ENCODE peak calls at places on chromosomes 12 and 14, in five cellular contexts. One of them, this sample, is unnamed. For H3K27me3 and H3K36me3, the result is how much of the 10 kb centered on the place peaks cover.

GRCh38 chr14:24171422-24172260 is at the start of gene REC8:
- DNase-seq in fibroblast of lung: peak
- DNase-seq in transverse colon: peak
- DNase-seq in pancreas: no peak
- DNase-seq in body of pancreas: peak
- DNase-seq in this sample: peak

GRCh38 chr12:53217930-53218307 is 10.9 kb upstream of the ITGB7 start:
- DNase-seq in fibroblast of lung: no peak
- DNase-seq in transverse colon: no peak
- DNase-seq in pancreas: no peak
- DNase-seq in body of pancreas: no peak
- DNase-seq in this sample: no peak

GRCh38 chr14:88454886-88455285 is 69.4 kb downstream of the SPATA7 start:
- DNase-seq in fibroblast of lung: no peak
- DNase-seq in transverse colon: no peak
- DNase-seq in pancreas: no peak
- DNase-seq in body of pancreas: no peak
- DNase-seq in this sample: no peak

GRCh38 chr12:75996907-75997447 is 34.6 kb downstream of the PHLDA1 start:
- DNase-seq in fibroblast of lung: no peak
- DNase-seq in transverse colon: no peak
- DNase-seq in pancreas: no peak
- DNase-seq in body of pancreas: no peak
- DNase-seq in this sample: no peak

GRCh38 chr12:19382111-19382526 is 57.2 kb upstream of the AEBP2 start:
- DNase-seq in fibroblast of lung: peak
- DNase-seq in transverse colon: no peak
- DNase-seq in pancreas: peak
- DNase-seq in body of pancreas: no peak
- DNase-seq in this sample: peak

GRCh38 chr12:62396750-62397149 is 69.9 kb upstream of the MON2 start:
- DNase-seq in fibroblast of lung: peak
- DNase-seq in transverse colon: no peak
- DNase-seq in pancreas: no peak
- DNase-seq in body of pancreas: no peak
- DNase-seq in this sample: no peak

GRCh38 chr14:64760146-64760755 is 56.0 kb downstream of the PLEKHG3 start:
- DNase-seq in fibroblast of lung: peak
- DNase-seq in transverse colon: peak
- DNase-seq in pancreas: peak
- DNase-seq in body of pancreas: peak
- DNase-seq in this sample: no peak

GRCh38 chr12:122064034-122064777 is 14.3 kb upstream of the MLXIP start:
- DNase-seq in fibroblast of lung: peak
- DNase-seq in transverse colon: peak
- DNase-seq in pancreas: peak
- DNase-seq in body of pancreas: peak
- DNase-seq in this sample: peak

GRCh38 chr14:99224116-99224910 is 47.7 kb downstream of the BCL11B start:
- DNase-seq in fibroblast of lung: no peak
- DNase-seq in transverse colon: no peak
- DNase-seq in pancreas: no peak
- DNase-seq in body of pancreas: no peak
- DNase-seq in this sample: no peak

GRCh38 chr12:26126340-26127284 is 1.8 kb upstream of the BHLHE41 start:
- DNase-seq in fibroblast of lung: peak
- DNase-seq in transverse colon: peak
- DNase-seq in pancreas: peak
- DNase-seq in body of pancreas: peak
- DNase-seq in this sample: peak

GRCh38 chr12:14995583-14996425 is 23.0 kb downstream of the PDE6H start:
- DNase-seq in fibroblast of lung: peak
- DNase-seq in transverse colon: no peak
- DNase-seq in pancreas: no peak
- DNase-seq in body of pancreas: no peak
- DNase-seq in this sample: peak

GRCh38 chr12:76920182-76921014 is 41.6 kb upstream of the CSRP2 start:
- DNase-seq in fibroblast of lung: no peak
- DNase-seq in transverse colon: no peak
- DNase-seq in pancreas: no peak
- DNase-seq in body of pancreas: no peak
- DNase-seq in this sample: no peak

GRCh38 chr12:33617218-33617617 is 177.6 kb upstream of the SYT10 start:
- DNase-seq in fibroblast of lung: no peak
- DNase-seq in transverse colon: no peak
- DNase-seq in pancreas: no peak
- DNase-seq in body of pancreas: no peak
- DNase-seq in this sample: no peak

GRCh38 chr12:54037360-54038259 is 4.8 kb downstream of the HOXC5 start:
- DNase-seq in fibroblast of lung: no peak
- DNase-seq in transverse colon: no peak
- DNase-seq in pancreas: peak
- DNase-seq in body of pancreas: no peak
- DNase-seq in this sample: no peak

GRCh38 chr12:6952121-6952859 is 1.1 kb downstream of the PTPN6 start:
- DNase-seq in fibroblast of lung: no peak
- DNase-seq in transverse colon: no peak
- DNase-seq in pancreas: peak
- DNase-seq in body of pancreas: no peak
- DNase-seq in this sample: no peak

GRCh38 chr14:75418779-75419768 is 8.7 kb upstream of the JDP2 start:
- DNase-seq in fibroblast of lung: no peak
- DNase-seq in transverse colon: peak
- DNase-seq in pancreas: no peak
- DNase-seq in body of pancreas: peak
- DNase-seq in this sample: peak

GRCh38 chr12:56838602-56839488 is 75.7 kb downstream of the HSD17B6 start:
- DNase-seq in fibroblast of lung: no peak
- DNase-seq in transverse colon: no peak
- DNase-seq in pancreas: no peak
- DNase-seq in body of pancreas: no peak
- DNase-seq in this sample: no peak

GRCh38 chr12:109696485-109697269 is 16.9 kb upstream of the FAM222A start:
- DNase-seq in fibroblast of lung: no peak
- DNase-seq in transverse colon: no peak
- DNase-seq in pancreas: no peak
- DNase-seq in body of pancreas: no peak
- DNase-seq in this sample: no peak

GRCh38 chr14:52025952-52026510 is 36.7 kb downstream of the RTRAF start:
- DNase-seq in fibroblast of lung: no peak
- DNase-seq in transverse colon: no peak
- DNase-seq in pancreas: no peak
- DNase-seq in body of pancreas: no peak
- DNase-seq in this sample: no peak

GRCh38 chr12:71216725-71217579 is 59.2 kb upstream of the TSPAN8 start:
- DNase-seq in fibroblast of lung: peak
- DNase-seq in transverse colon: peak
- DNase-seq in pancreas: no peak
- DNase-seq in body of pancreas: peak
- DNase-seq in this sample: no peak

GRCh38 chr12:108565976-108566375 is 3.6 kb downstream of the ISCU start:
- DNase-seq in fibroblast of lung: peak
- DNase-seq in transverse colon: peak
- DNase-seq in pancreas: peak
- DNase-seq in body of pancreas: peak
- DNase-seq in this sample: peak

GRCh38 chr12:65615091-65615490 is 209.2 kb upstream of the HMGA2 start:
- DNase-seq in fibroblast of lung: peak
- DNase-seq in transverse colon: no peak
- DNase-seq in pancreas: no peak
- DNase-seq in body of pancreas: no peak
- DNase-seq in this sample: no peak

GRCh38 chr14:101361451-101362433 is 199.6 kb upstream of the DIO3 start:
- DNase-seq in fibroblast of lung: no peak
- DNase-seq in transverse colon: no peak
- DNase-seq in pancreas: no peak
- DNase-seq in body of pancreas: no peak
- DNase-seq in this sample: no peak

GRCh38 chr12:52438305-52439301 is 4.4 kb upstream of the KRT75 start:
- DNase-seq in fibroblast of lung: no peak
- DNase-seq in transverse colon: no peak
- DNase-seq in pancreas: no peak
- DNase-seq in body of pancreas: no peak
- DNase-seq in this sample: no peak

GRCh38 chr12:108884116-108885012 is 4.5 kb downstream of the DAO start:
- DNase-seq in fibroblast of lung: peak
- DNase-seq in transverse colon: peak
- DNase-seq in pancreas: peak
- DNase-seq in body of pancreas: peak
- DNase-seq in this sample: peak

GRCh38 chr12:75260316-75260715 is 50.7 kb upstream of the KCNC2 start:
- DNase-seq in fibroblast of lung: no peak
- DNase-seq in transverse colon: no peak
- DNase-seq in pancreas: no peak
- DNase-seq in body of pancreas: no peak
- DNase-seq in this sample: no peak

GRCh38 chr12:122984612-122985358 is 4.3 kb downstream of the ARL6IP4 start:
- DNase-seq in fibroblast of lung: peak
- DNase-seq in transverse colon: no peak
- DNase-seq in pancreas: no peak
- DNase-seq in body of pancreas: no peak
- DNase-seq in this sample: no peak

GRCh38 chr14:61183486-61183885 is 97.7 kb downstream of the TMEM30B start:
- DNase-seq in fibroblast of lung: no peak
- DNase-seq in transverse colon: no peak
- DNase-seq in pancreas: no peak
- DNase-seq in body of pancreas: no peak
- DNase-seq in this sample: no peak

GRCh38 chr14:50530358-50530757 is 2.0 kb downstream of the MAP4K5 start:
- DNase-seq in fibroblast of lung: peak
- DNase-seq in transverse colon: no peak
- DNase-seq in pancreas: no peak
- DNase-seq in body of pancreas: no peak
- DNase-seq in this sample: no peak

GRCh38 chr12:69497308-69498026 is 27.3 kb downstream of the FRS2 start:
- DNase-seq in fibroblast of lung: peak
- DNase-seq in transverse colon: no peak
- DNase-seq in pancreas: no peak
- DNase-seq in body of pancreas: no peak
- DNase-seq in this sample: peak

DNA sequence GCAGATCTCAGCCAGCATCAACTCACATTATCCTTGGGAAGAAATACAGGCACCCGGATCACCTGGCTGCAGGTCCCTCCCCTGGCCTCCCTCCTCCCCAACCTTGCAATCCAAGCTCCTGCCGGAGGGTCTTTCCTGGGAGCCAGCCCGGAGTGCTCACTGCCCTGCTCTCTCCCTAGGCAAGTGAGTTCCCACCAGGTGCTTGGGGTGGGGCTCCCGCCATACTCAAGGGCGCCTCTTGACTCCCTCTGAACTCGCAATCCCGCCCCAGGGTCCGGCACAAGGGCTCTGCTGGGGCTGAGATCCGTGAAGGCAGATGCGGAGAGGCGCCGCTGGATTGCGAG is 1.2 kb upstream of the CEP170B start:
- DNase-seq in fibroblast of lung: no peak
- DNase-seq in transverse colon: no peak
- DNase-seq in pancreas: no peak
- DNase-seq in body of pancreas: no peak
- DNase-seq in this sample: no peak
- H3K27me3 ChIP-seq in fibroblast of lung: under half
- H3K27me3 ChIP-seq in transverse colon: under half
- H3K27me3 ChIP-seq in pancreas: under half
- H3K27me3 ChIP-seq in body of pancreas: under half
- H3K27me3 ChIP-seq in this sample: under half

DNA sequence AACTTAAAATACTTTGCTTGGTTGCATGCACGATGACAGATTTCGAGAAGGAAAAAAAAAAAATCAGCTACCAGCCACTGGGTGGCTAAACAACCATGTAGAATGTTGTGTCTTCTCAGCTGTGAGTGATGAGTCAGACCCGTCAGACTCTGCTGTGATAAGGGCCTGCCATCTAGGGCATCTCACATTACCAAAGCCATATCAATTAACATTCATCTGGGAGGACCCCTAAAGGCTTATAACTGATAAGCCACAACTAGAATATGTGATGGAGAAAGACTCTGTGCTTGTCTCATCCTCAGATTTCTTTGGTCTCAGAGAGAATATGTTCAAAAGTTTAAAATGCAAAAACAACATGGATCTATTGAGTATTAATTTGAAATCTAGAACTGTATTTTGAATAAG is 111.5 kb downstream of the PAX9 start:
- DNase-seq in fibroblast of lung: no peak
- DNase-seq in transverse colon: no peak
- DNase-seq in pancreas: no peak
- DNase-seq in body of pancreas: no peak
- DNase-seq in this sample: no peak
- TF ChIP-seq CTCF in fibroblast of lung: no peak
- TF ChIP-seq CTCF in transverse colon: no peak
- TF ChIP-seq CTCF in pancreas: no peak
- TF ChIP-seq CTCF in body of pancreas: no peak
- TF ChIP-seq CTCF in this sample: peak

DNA sequence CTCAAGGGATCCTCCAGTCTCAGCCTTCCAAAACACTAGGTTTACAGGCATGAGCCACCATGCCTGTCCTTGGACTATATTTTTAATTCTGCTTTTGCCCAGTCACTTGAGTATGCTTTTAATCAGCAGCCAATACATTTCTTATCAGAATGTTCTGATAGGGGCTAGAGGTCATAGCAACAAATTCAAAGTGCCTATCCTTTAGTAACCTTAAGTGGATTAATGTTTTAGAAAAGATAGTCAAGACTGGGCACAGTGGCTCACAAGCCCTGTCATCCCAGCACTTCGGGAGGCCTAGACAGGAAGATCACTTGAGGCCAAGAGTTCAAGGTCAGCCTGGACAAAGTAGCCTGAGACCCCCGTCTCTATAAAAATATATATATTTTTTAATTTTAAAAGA is 37.1 kb downstream of the CKB start:
- DNase-seq in fibroblast of lung: no peak
- DNase-seq in transverse colon: no peak
- DNase-seq in pancreas: no peak
- DNase-seq in body of pancreas: no peak
- DNase-seq in this sample: no peak
- H3K36me3 ChIP-seq in fibroblast of lung: under half
- H3K36me3 ChIP-seq in transverse colon: under half
- H3K36me3 ChIP-seq in pancreas: under half
- H3K36me3 ChIP-seq in body of pancreas: under half
- H3K36me3 ChIP-seq in this sample: under half

DNA sequence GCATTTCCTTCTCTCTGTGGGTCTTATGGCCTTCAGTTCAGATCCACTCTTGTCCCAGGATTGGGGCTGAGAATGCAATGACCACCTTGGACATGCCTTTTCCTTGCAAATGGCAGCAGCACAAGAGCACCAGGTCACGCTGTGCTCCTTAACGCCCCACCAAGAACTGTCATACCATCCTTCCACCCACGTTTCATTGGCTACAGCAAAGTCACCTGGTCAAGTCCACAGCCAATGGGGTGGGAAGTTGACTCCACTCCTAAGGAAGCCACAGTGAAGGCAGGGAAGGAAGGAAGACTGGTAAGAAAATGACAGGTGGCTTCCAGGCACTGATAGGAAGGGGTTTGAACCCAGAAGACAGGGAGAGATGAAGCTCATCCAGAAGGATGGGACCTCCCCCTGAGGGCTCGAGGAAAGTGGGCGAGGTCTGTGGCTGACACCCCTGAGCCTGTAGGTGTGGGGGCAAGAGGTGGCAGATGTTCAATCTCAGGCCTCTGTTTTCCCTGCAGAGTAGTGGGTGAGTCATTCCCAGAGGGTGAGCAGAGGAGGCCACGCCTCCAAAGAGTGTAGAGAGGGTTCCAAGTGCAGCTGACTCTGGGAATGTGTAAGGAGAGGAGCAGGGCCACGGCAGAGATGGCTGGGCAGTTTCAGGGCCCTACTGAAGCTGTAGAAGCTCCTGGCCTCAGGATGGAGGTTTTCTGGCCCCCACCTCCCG is 113.5 kb upstream of the VRK1 start:
- DNase-seq in fibroblast of lung: no peak
- DNase-seq in transverse colon: no peak
- DNase-seq in pancreas: no peak
- DNase-seq in body of pancreas: no peak
- DNase-seq in this sample: no peak
- H3K27me3 ChIP-seq in fibroblast of lung: under half
- H3K27me3 ChIP-seq in transverse colon: under half
- H3K27me3 ChIP-seq in pancreas: under half
- H3K27me3 ChIP-seq in body of pancreas: under half
- H3K27me3 ChIP-seq in this sample: under half